ENCODE peak calls at places on chromosome 7, in seven cellular contexts. One of them, this sample, is unnamed.

GRCh38 chr7:100366411-100367250 is 6.7 kb upstream of the PILRA start:
- DNase-seq in mesendoderm: no peak
- DNase-seq in IMR-90: no peak
- DNase-seq in neuronal stem cell: no peak
- DNase-seq in H9: no peak
- DNase-seq in H1: no peak
- DNase-seq in trophoblast cell: no peak
- DNase-seq in this sample: no peak

GRCh38 chr7:156919132-156919713 is 26.2 kb upstream of the LMBR1 start:
- DNase-seq in mesendoderm: no peak
- DNase-seq in IMR-90: no peak
- DNase-seq in neuronal stem cell: no peak
- DNase-seq in H9: no peak
- DNase-seq in H1: peak
- DNase-seq in trophoblast cell: no peak
- DNase-seq in this sample: no peak

GRCh38 chr7:22726345-22726848 is 603 bp upstream of the IL6 start:
- DNase-seq in mesendoderm: peak
- DNase-seq in IMR-90: peak
- DNase-seq in neuronal stem cell: peak
- DNase-seq in H9: peak
- DNase-seq in H1: peak
- DNase-seq in trophoblast cell: peak
- DNase-seq in this sample: peak

GRCh38 chr7:114412548-114412947 is 2.1 kb upstream of the FOXP2 start:
- DNase-seq in mesendoderm: no peak
- DNase-seq in IMR-90: no peak
- DNase-seq in neuronal stem cell: no peak
- DNase-seq in H9: no peak
- DNase-seq in H1: no peak
- DNase-seq in trophoblast cell: no peak
- DNase-seq in this sample: no peak

GRCh38 chr7:101816499-101817030 is 861 bp upstream of the CUX1 start:
- DNase-seq in mesendoderm: peak
- DNase-seq in IMR-90: peak
- DNase-seq in neuronal stem cell: no peak
- DNase-seq in H9: no peak
- DNase-seq in H1: no peak
- DNase-seq in trophoblast cell: peak
- DNase-seq in this sample: peak

GRCh38 chr7:75650062-75650461 is 88.7 kb downstream of the HIP1 start:
- DNase-seq in mesendoderm: peak
- DNase-seq in IMR-90: no peak
- DNase-seq in neuronal stem cell: no peak
- DNase-seq in H9: peak
- DNase-seq in H1: peak
- DNase-seq in trophoblast cell: no peak
- DNase-seq in this sample: peak

GRCh38 chr7:54992876-54993490 is 25.8 kb upstream of the EGFR start:
- DNase-seq in mesendoderm: no peak
- DNase-seq in IMR-90: peak
- DNase-seq in neuronal stem cell: no peak
- DNase-seq in H9: no peak
- DNase-seq in H1: no peak
- DNase-seq in trophoblast cell: no peak
- DNase-seq in this sample: no peak

GRCh38 chr7:20738517-20739481 is 47.9 kb downstream of the SP8 start:
- DNase-seq in mesendoderm: no peak
- DNase-seq in IMR-90: no peak
- DNase-seq in neuronal stem cell: no peak
- DNase-seq in H9: no peak
- DNase-seq in H1: no peak
- DNase-seq in trophoblast cell: no peak
- DNase-seq in this sample: no peak

GRCh38 chr7:47944536-47945260 is 3.6 kb downstream of the PKD1L1 start:
- DNase-seq in mesendoderm: no peak
- DNase-seq in IMR-90: no peak
- DNase-seq in neuronal stem cell: no peak
- DNase-seq in H9: no peak
- DNase-seq in H1: no peak
- DNase-seq in trophoblast cell: no peak
- DNase-seq in this sample: no peak

GRCh38 chr7:135719688-135720087 is 8.3 kb downstream of the SLC13A4 start:
- DNase-seq in mesendoderm: no peak
- DNase-seq in IMR-90: no peak
- DNase-seq in neuronal stem cell: no peak
- DNase-seq in H9: no peak
- DNase-seq in H1: no peak
- DNase-seq in trophoblast cell: no peak
- DNase-seq in this sample: no peak

GRCh38 chr7:93574646-93575554 is at the start of gene CALCR:
- DNase-seq in mesendoderm: peak
- DNase-seq in IMR-90: no peak
- DNase-seq in neuronal stem cell: peak
- DNase-seq in H9: peak
- DNase-seq in H1: peak
- DNase-seq in trophoblast cell: no peak
- DNase-seq in this sample: no peak

GRCh38 chr7:155363146-155363539 is 65.5 kb downstream of the INSIG1 start:
- DNase-seq in mesendoderm: no peak
- DNase-seq in IMR-90: no peak
- DNase-seq in neuronal stem cell: no peak
- DNase-seq in H9: no peak
- DNase-seq in H1: no peak
- DNase-seq in trophoblast cell: no peak
- DNase-seq in this sample: no peak

GRCh38 chr7:87596696-87597095 is 4.0 kb downstream of the ABCB1 start:
- DNase-seq in mesendoderm: no peak
- DNase-seq in IMR-90: no peak
- DNase-seq in neuronal stem cell: no peak
- DNase-seq in H9: no peak
- DNase-seq in H1: no peak
- DNase-seq in trophoblast cell: no peak
- DNase-seq in this sample: peak

GRCh38 chr7:155166673-155167370 is 96.7 kb downstream of the HTR5A start:
- DNase-seq in mesendoderm: no peak
- DNase-seq in IMR-90: peak
- DNase-seq in neuronal stem cell: no peak
- DNase-seq in H9: no peak
- DNase-seq in H1: no peak
- DNase-seq in trophoblast cell: peak
- DNase-seq in this sample: peak

GRCh38 chr7:137835486-137836112 is 11.2 kb downstream of the DGKI start:
- DNase-seq in mesendoderm: no peak
- DNase-seq in IMR-90: no peak
- DNase-seq in neuronal stem cell: no peak
- DNase-seq in H9: no peak
- DNase-seq in H1: no peak
- DNase-seq in trophoblast cell: no peak
- DNase-seq in this sample: no peak

GRCh38 chr7:149238051-149238450 is 1.4 kb upstream of the ZNF212 start:
- DNase-seq in mesendoderm: no peak
- DNase-seq in IMR-90: peak
- DNase-seq in neuronal stem cell: no peak
- DNase-seq in H9: no peak
- DNase-seq in H1: no peak
- DNase-seq in trophoblast cell: peak
- DNase-seq in this sample: no peak

GRCh38 chr7:150389532-150389816 is 10.3 kb downstream of the ZNF775 start:
- DNase-seq in mesendoderm: no peak
- DNase-seq in IMR-90: peak
- DNase-seq in neuronal stem cell: no peak
- DNase-seq in H9: no peak
- DNase-seq in H1: no peak
- DNase-seq in trophoblast cell: no peak
- DNase-seq in this sample: no peak

GRCh38 chr7:150388306-150388705 is 9.2 kb downstream of the ZNF775 start:
- DNase-seq in mesendoderm: no peak
- DNase-seq in IMR-90: no peak
- DNase-seq in neuronal stem cell: no peak
- DNase-seq in H9: no peak
- DNase-seq in H1: no peak
- DNase-seq in trophoblast cell: no peak
- DNase-seq in this sample: no peak

GRCh38 chr7:150385240-150385830 is 6.2 kb downstream of the ZNF775 start:
- DNase-seq in mesendoderm: no peak
- DNase-seq in IMR-90: no peak
- DNase-seq in neuronal stem cell: no peak
- DNase-seq in H9: no peak
- DNase-seq in H1: no peak
- DNase-seq in trophoblast cell: no peak
- DNase-seq in this sample: no peak

GRCh38 chr7:150390206-150390605 is 11.1 kb downstream of the ZNF775 start:
- DNase-seq in mesendoderm: no peak
- DNase-seq in IMR-90: peak
- DNase-seq in neuronal stem cell: no peak
- DNase-seq in H9: no peak
- DNase-seq in H1: no peak
- DNase-seq in trophoblast cell: no peak
- DNase-seq in this sample: no peak

GRCh38 chr7:150388709-150389531 is 9.8 kb downstream of the ZNF775 start:
- DNase-seq in mesendoderm: peak
- DNase-seq in IMR-90: peak
- DNase-seq in neuronal stem cell: no peak
- DNase-seq in H9: peak
- DNase-seq in H1: no peak
- DNase-seq in trophoblast cell: peak
- DNase-seq in this sample: no peak
- H3K23ac ChIP-seq in mesendoderm: no peak
- H3K23ac ChIP-seq in IMR-90: no peak
- H3K23ac ChIP-seq in neuronal stem cell: no peak
- H3K23ac ChIP-seq in H9: no peak
- H3K23ac ChIP-seq in H1: no peak
- H3K23ac ChIP-seq in trophoblast cell: no peak
- H3K23ac ChIP-seq in this sample: no peak

GRCh38 chr7:42227931-42228591 is 8.9 kb downstream of the GLI3 start:
- DNase-seq in mesendoderm: peak
- DNase-seq in IMR-90: peak
- DNase-seq in neuronal stem cell: no peak
- DNase-seq in H9: peak
- DNase-seq in H1: peak
- DNase-seq in trophoblast cell: peak
- DNase-seq in this sample: peak
- H3K23ac ChIP-seq in mesendoderm: no peak
- H3K23ac ChIP-seq in IMR-90: no peak
- H3K23ac ChIP-seq in neuronal stem cell: peak
- H3K23ac ChIP-seq in H9: no peak
- H3K23ac ChIP-seq in H1: no peak
- H3K23ac ChIP-seq in trophoblast cell: no peak
- H3K23ac ChIP-seq in this sample: no peak

DNA sequence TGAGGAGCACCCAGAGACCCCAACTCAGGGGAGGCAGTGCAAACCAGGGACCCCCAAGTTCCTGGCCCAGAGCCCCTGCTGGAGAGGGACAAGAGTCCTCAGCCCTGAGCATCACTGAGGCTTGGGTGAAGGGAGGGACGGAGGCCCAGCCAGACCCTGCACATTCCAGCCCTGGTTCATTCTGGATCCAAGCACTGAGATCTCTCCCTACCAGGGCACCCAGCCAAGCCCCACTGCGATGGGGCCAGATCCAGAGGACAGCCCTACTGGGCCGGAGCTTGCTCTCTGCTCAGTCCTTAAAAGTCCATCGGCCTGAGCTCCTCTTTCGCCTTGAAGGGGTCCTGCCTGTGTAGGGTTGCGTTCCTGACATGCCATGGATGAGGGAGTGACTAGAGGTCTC is 40.5 kb upstream of the RABGEF1 start:
- DNase-seq in mesendoderm: no peak
- DNase-seq in IMR-90: no peak
- DNase-seq in neuronal stem cell: no peak
- DNase-seq in H9: no peak
- DNase-seq in H1: no peak
- DNase-seq in trophoblast cell: no peak
- DNase-seq in this sample: no peak
- H3K23ac ChIP-seq in mesendoderm: no peak
- H3K23ac ChIP-seq in IMR-90: no peak
- H3K23ac ChIP-seq in neuronal stem cell: no peak
- H3K23ac ChIP-seq in H9: no peak
- H3K23ac ChIP-seq in H1: no peak
- H3K23ac ChIP-seq in trophoblast cell: no peak
- H3K23ac ChIP-seq in this sample: no peak

GRCh38 chr7:24200407-24200806 is 83.6 kb upstream of the NPY start:
- DNase-seq in mesendoderm: no peak
- DNase-seq in IMR-90: no peak
- DNase-seq in neuronal stem cell: no peak
- DNase-seq in H9: no peak
- DNase-seq in H1: no peak
- DNase-seq in trophoblast cell: no peak
- DNase-seq in this sample: no peak

GRCh38 chr7:24199978-24200377 is 84.0 kb upstream of the NPY start:
- DNase-seq in mesendoderm: no peak
- DNase-seq in IMR-90: no peak
- DNase-seq in neuronal stem cell: no peak
- DNase-seq in H9: no peak
- DNase-seq in H1: no peak
- DNase-seq in trophoblast cell: no peak
- DNase-seq in this sample: peak

GRCh38 chr7:24197852-24198251 is 86.1 kb upstream of the NPY start:
- DNase-seq in mesendoderm: no peak
- DNase-seq in IMR-90: no peak
- DNase-seq in neuronal stem cell: no peak
- DNase-seq in H9: no peak
- DNase-seq in H1: no peak
- DNase-seq in trophoblast cell: peak
- DNase-seq in this sample: peak

DNA sequence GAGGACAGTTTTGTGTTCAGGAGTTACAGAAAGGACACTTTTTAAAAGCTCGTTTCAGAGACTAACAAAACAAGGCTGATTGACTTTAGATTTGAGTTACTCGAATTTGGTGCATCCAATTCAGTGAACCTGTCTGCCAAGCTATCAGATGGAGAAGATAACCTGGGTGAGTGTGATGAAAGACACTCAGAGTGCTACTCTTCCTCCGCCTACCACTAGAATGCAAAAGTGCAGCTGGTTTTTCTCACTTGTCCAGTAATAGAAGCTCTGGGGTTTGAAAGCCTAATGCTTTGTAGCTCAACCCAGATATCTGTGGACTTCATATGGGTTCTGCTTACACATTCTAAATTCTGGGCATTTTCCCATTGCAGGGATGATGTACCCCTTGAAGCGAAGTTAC is 82.8 kb upstream of the NPY start:
- DNase-seq in mesendoderm: no peak
- DNase-seq in IMR-90: no peak
- DNase-seq in neuronal stem cell: no peak
- DNase-seq in H9: no peak
- DNase-seq in H1: no peak
- DNase-seq in trophoblast cell: no peak
- DNase-seq in this sample: peak
- H3K23ac ChIP-seq in mesendoderm: no peak
- H3K23ac ChIP-seq in IMR-90: no peak
- H3K23ac ChIP-seq in neuronal stem cell: no peak
- H3K23ac ChIP-seq in H9: no peak
- H3K23ac ChIP-seq in H1: no peak
- H3K23ac ChIP-seq in trophoblast cell: no peak
- H3K23ac ChIP-seq in this sample: no peak

This sample was measured in mesenchymal stem cell.